ENCODE peak calls at places on chromosome 14, in six cellular contexts. I is right lobe of liver, A is hepatocyte, U is Calu3, G is coronary artery, V is MM.1S. W is an unnamed sample.

GRCh38 chr14:59688224-59689170 is 111.9 kb upstream of the CCDC175 start:
- DNase-seq in I (peak), A (peak), U (peak), G (no peak), V (peak), W (no peak)

GRCh38 chr14:47276931-47277330 is 398.5 kb downstream of the MDGA2 start:
- DNase-seq in I (no peak), A (no peak), U (no peak), G (no peak), V (no peak), W (no peak)

GRCh38 chr14:29740491-29740890 is 187.2 kb downstream of the PRKD1 start:
- DNase-seq in I (no peak), A (no peak), U (no peak), G (no peak), V (no peak), W (no peak)

GRCh38 chr14:21860172-21860571 is 186.6 kb upstream of the OR4E1 start:
- DNase-seq in I (no peak), A (no peak), U (peak), G (no peak), V (peak), W (no peak)

GRCh38 chr14:52949711-52950409 is 990 bp downstream of the FERMT2 start:
- DNase-seq in I (no peak), A (peak), U (peak), G (no peak), V (no peak), W (no peak)

GRCh38 chr14:36319899-36320209 is 583 bp downstream of the MBIP start:
- DNase-seq in I (no peak), A (no peak), U (no peak), G (no peak), V (no peak), W (no peak)

GRCh38 chr14:53879022-53879686 is 77.5 kb downstream of the BMP4 start:
- DNase-seq in I (no peak), A (no peak), U (no peak), G (no peak), V (no peak), W (no peak)

GRCh38 chr14:34030864-34031263 is 80.0 kb upstream of the EGLN3 start:
- DNase-seq in I (no peak), A (peak), U (no peak), G (no peak), V (no peak), W (no peak)

GRCh38 chr14:104202259-104203070 is 64.1 kb downstream of the KIF26A start:
- DNase-seq in I (no peak), A (no peak), U (peak), G (no peak), V (no peak), W (no peak)

GRCh38 chr14:68976160-68977067 is 2.7 kb downstream of the ACTN1 start:
- DNase-seq in I (peak), A (peak), U (no peak), G (no peak), V (no peak), W (no peak)

GRCh38 chr14:43669355-43669754 is 837.7 kb downstream of the FSCB start:
- DNase-seq in I (no peak), A (no peak), U (no peak), G (no peak), V (no peak), W (no peak)
- TF ChIP-seq CTCF in I (no peak), A (no peak), U (no peak), G (no peak), V (no peak), W (no peak)

GRCh38 chr14:50955373-50956043 is 11.2 kb upstream of the PYGL start:
- DNase-seq in I (peak), A (peak), U (peak), G (no peak), V (no peak), W (no peak)
- TF ChIP-seq CTCF in I (peak), A (peak), U (no peak), G (no peak), V (no peak), W (peak)

DNA sequence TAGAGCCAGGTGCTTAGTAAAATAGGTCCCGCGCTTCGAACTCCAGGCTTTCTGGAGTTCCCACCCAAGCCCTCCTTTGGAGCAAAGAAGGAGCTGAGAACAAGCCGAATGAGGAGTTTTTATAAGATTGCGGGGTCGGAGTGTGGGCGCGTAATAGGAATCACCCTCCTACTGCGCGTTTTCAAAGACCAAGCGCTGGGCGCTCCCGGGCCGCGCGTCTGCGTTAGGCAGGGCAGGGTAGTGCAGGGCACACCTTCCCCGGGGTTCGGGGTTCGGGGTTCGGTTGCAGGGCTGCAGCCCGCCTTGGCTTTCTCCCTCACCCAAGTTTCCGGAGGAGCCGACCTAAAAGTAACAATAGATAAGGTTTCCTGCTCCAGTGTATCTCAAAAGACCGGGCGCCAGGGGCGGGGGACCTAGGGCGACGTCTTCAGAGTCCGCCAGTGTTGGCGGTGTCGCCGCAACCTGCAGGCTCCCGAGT is 3.6 kb downstream of the SSTR1 start:
- DNase-seq in I (peak), A (peak), U (no peak), G (no peak), V (no peak), W (no peak)
- TF ChIP-seq CTCF in I (no peak), A (no peak), U (no peak), G (no peak), V (no peak), W (no peak)

GRCh38 chr14:31271648-31272047 is 64.1 kb upstream of the HECTD1 start:
- DNase-seq in I (no peak), A (no peak), U (no peak), G (no peak), V (no peak), W (no peak)

GRCh38 chr14:31269599-31270195 is 62.1 kb upstream of the HECTD1 start:
- DNase-seq in I (no peak), A (no peak), U (no peak), G (no peak), V (no peak), W (no peak)

GRCh38 chr14:31268216-31268615 is 60.6 kb upstream of the HECTD1 start:
- DNase-seq in I (no peak), A (no peak), U (no peak), G (no peak), V (no peak), W (no peak)

GRCh38 chr14:31266437-31267331 is 59.1 kb upstream of the HECTD1 start:
- DNase-seq in I (no peak), A (no peak), U (no peak), G (no peak), V (no peak), W (no peak)

GRCh38 chr14:31270196-31270772 is 62.7 kb upstream of the HECTD1 start:
- DNase-seq in I (no peak), A (peak), U (peak), G (no peak), V (peak), W (no peak)
- TF ChIP-seq CTCF in I (peak), A (peak), U (no peak), G (no peak), V (peak), W (no peak)

DNA sequence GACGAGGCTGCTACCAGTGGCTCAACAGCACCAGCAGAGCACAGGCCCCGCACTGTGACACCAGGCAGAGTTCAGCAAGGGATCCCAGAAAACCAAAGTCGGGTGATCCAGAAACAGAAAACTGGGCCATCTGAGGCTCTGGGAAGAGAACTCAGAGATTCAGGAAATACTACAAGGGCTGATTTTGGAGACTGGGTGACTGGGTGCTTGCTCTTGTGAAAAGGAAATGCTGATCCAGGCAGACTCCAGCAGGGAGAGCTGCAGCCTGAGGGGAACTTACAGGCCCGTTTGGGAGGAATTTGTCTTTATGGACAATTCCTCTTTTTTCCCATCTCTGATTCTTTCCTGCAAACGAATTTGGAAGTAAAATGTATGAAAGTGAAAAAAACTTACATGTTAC is 28.2 kb downstream of the FOXN3 start:
- DNase-seq in I (no peak), A (no peak), U (no peak), G (no peak), V (no peak), W (no peak)
- TF ChIP-seq CTCF in I (peak), A (peak), U (no peak), G (no peak), V (no peak), W (no peak)

GRCh38 chr14:94412671-94413638 is 24.6 kb upstream of the SERPINA1 start:
- DNase-seq in I (peak), A (no peak), U (peak), G (no peak), V (no peak), W (no peak)
- TF ChIP-seq CTCF in I (peak), A (peak), U (peak), G (no peak), V (no peak), W (no peak)

GRCh38 chr14:103158688-103159087 is 35.4 kb downstream of the TNFAIP2 start:
- DNase-seq in I (no peak), A (no peak), U (no peak), G (peak), V (no peak), W (no peak)
- TF ChIP-seq CTCF in I (no peak), A (no peak), U (no peak), G (no peak), V (no peak), W (no peak)

DNA sequence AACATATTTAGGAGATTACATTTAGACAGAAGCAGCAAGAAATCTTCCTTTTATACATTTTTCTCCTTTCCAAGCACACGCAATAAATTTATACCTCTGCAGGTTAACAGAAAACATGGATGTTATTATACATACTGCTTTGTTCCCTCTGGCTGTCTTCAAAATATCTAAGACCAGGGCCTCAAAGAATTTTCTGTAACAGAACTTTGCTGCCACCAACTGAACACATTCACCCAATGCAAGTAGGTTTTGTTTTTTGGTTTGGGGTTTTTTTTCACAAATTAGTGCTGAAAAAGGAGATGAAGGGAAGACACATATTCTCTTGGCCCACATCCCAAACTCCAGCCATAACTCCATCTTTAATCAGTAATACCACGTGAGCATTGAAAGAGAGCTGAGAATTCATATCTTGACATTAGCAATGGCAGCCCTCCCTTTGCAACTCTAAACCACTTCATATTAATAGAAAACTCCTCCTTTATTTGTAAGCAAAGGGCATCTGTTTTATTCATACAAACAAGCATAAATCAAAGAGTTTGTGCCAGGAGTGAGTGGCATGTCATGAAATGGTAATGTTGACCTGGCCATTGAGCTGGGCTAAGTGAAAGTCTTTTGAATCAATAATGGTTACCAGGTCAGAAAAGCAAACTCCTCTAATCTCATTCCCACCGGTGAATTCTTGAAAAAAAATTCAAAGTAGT is 150.8 kb upstream of the FSCB start:
- DNase-seq in I (no peak), A (peak), U (no peak), G (no peak), V (peak), W (no peak)
- TF ChIP-seq CTCF in I (peak), A (peak), U (no peak), G (no peak), V (peak), W (peak)

GRCh38 chr14:94005324-94005723 is 8.2 kb downstream of the CCDC197 start:
- DNase-seq in I (no peak), A (no peak), U (no peak), G (no peak), V (no peak), W (no peak)
- TF ChIP-seq CTCF in I (peak), A (peak), U (peak), G (no peak), V (peak), W (peak)

W was measured in D721Med.